ENCODE peak calls at places on chromosomes 12 and 14, in five cellular contexts. One of them, this sample, is unnamed.

GRCh38 chr14:44910826-44911225 is 50.9 kb downstream of the KLHL28 start:
- DNase-seq in heart left ventricle: no peak
- DNase-seq in H1: no peak
- DNase-seq in ovary: no peak
- DNase-seq in sigmoid colon: no peak
- DNase-seq in this sample: no peak

GRCh38 chr14:56603648-56604047 is 24.1 kb downstream of the TMEM260 start:
- DNase-seq in heart left ventricle: no peak
- DNase-seq in H1: no peak
- DNase-seq in ovary: no peak
- DNase-seq in sigmoid colon: no peak
- DNase-seq in this sample: no peak

GRCh38 chr14:100165825-100166520 is 6.5 kb upstream of the DEGS2 start:
- DNase-seq in heart left ventricle: no peak
- DNase-seq in H1: no peak
- DNase-seq in ovary: no peak
- DNase-seq in sigmoid colon: no peak
- DNase-seq in this sample: no peak

GRCh38 chr12:52186135-52186840 is 5.5 kb downstream of the KRT80 start:
- DNase-seq in heart left ventricle: no peak
- DNase-seq in H1: no peak
- DNase-seq in ovary: no peak
- DNase-seq in sigmoid colon: no peak
- DNase-seq in this sample: peak

GRCh38 chr14:68792830-68793733 is at the start of gene ZFP36L1:
- DNase-seq in heart left ventricle: peak
- DNase-seq in H1: peak
- DNase-seq in ovary: peak
- DNase-seq in sigmoid colon: peak
- DNase-seq in this sample: peak

GRCh38 chr12:94621662-94622359 is 28.5 kb downstream of the TMCC3 start:
- DNase-seq in heart left ventricle: no peak
- DNase-seq in H1: no peak
- DNase-seq in ovary: no peak
- DNase-seq in sigmoid colon: no peak
- DNase-seq in this sample: no peak

GRCh38 chr14:50040401-50040775 is 76.0 kb downstream of the VCPKMT start:
- DNase-seq in heart left ventricle: no peak
- DNase-seq in H1: no peak
- DNase-seq in ovary: no peak
- DNase-seq in sigmoid colon: no peak
- DNase-seq in this sample: peak

GRCh38 chr14:75497191-75497590 is 25.1 kb upstream of the BATF start:
- DNase-seq in heart left ventricle: no peak
- DNase-seq in H1: no peak
- DNase-seq in ovary: no peak
- DNase-seq in sigmoid colon: no peak
- DNase-seq in this sample: peak

GRCh38 chr12:69898236-69898635 is 73.2 kb downstream of the MYRFL start:
- DNase-seq in heart left ventricle: no peak
- DNase-seq in H1: no peak
- DNase-seq in ovary: no peak
- DNase-seq in sigmoid colon: no peak
- DNase-seq in this sample: no peak

GRCh38 chr12:93757792-93758694 is 80.9 kb downstream of the CRADD start:
- DNase-seq in heart left ventricle: no peak
- DNase-seq in H1: no peak
- DNase-seq in ovary: no peak
- DNase-seq in sigmoid colon: no peak
- DNase-seq in this sample: no peak

GRCh38 chr12:52054838-52055741 is 3.8 kb downstream of the NR4A1 start:
- DNase-seq in heart left ventricle: peak
- DNase-seq in H1: no peak
- DNase-seq in ovary: peak
- DNase-seq in sigmoid colon: peak
- DNase-seq in this sample: no peak

GRCh38 chr12:57759360-57759980 is 4.6 kb downstream of the MARCHF9 start:
- DNase-seq in heart left ventricle: no peak
- DNase-seq in H1: no peak
- DNase-seq in ovary: no peak
- DNase-seq in sigmoid colon: no peak
- DNase-seq in this sample: peak

GRCh38 chr12:85573635-85574214 is 262.5 kb downstream of the RASSF9 start:
- DNase-seq in heart left ventricle: no peak
- DNase-seq in H1: no peak
- DNase-seq in ovary: no peak
- DNase-seq in sigmoid colon: no peak
- DNase-seq in this sample: no peak

GRCh38 chr14:35506927-35507326 is 27.0 kb upstream of the INSM2 start:
- DNase-seq in heart left ventricle: no peak
- DNase-seq in H1: no peak
- DNase-seq in ovary: no peak
- DNase-seq in sigmoid colon: no peak
- DNase-seq in this sample: no peak

GRCh38 chr12:120712654-120713053 is 2.4 kb downstream of the UNC119B start:
- DNase-seq in heart left ventricle: no peak
- DNase-seq in H1: no peak
- DNase-seq in ovary: no peak
- DNase-seq in sigmoid colon: no peak
- DNase-seq in this sample: no peak

GRCh38 chr12:41288188-41288811 is 100.2 kb downstream of the PDZRN4 start:
- DNase-seq in heart left ventricle: no peak
- DNase-seq in H1: no peak
- DNase-seq in ovary: no peak
- DNase-seq in sigmoid colon: no peak
- DNase-seq in this sample: no peak

GRCh38 chr12:101738920-101739665 is at the start of gene SYCP3:
- DNase-seq in heart left ventricle: no peak
- DNase-seq in H1: no peak
- DNase-seq in ovary: no peak
- DNase-seq in sigmoid colon: no peak
- DNase-seq in this sample: no peak

GRCh38 chr14:39097159-39097558 is 5.9 kb downstream of the SEC23A start:
- DNase-seq in heart left ventricle: no peak
- DNase-seq in H1: no peak
- DNase-seq in ovary: no peak
- DNase-seq in sigmoid colon: no peak
- DNase-seq in this sample: peak

GRCh38 chr12:120252071-120252906 is 13.2 kb downstream of the PXN start:
- DNase-seq in heart left ventricle: no peak
- DNase-seq in H1: no peak
- DNase-seq in ovary: no peak
- DNase-seq in sigmoid colon: no peak
- DNase-seq in this sample: peak

GRCh38 chr14:55277972-55278740 is 6.9 kb downstream of the FBXO34 start:
- DNase-seq in heart left ventricle: no peak
- DNase-seq in H1: no peak
- DNase-seq in ovary: no peak
- DNase-seq in sigmoid colon: no peak
- DNase-seq in this sample: peak

GRCh38 chr14:25231006-25231405 is 181.1 kb upstream of the STXBP6 start:
- DNase-seq in heart left ventricle: no peak
- DNase-seq in H1: no peak
- DNase-seq in ovary: no peak
- DNase-seq in sigmoid colon: no peak
- DNase-seq in this sample: no peak

GRCh38 chr12:6852651-6853354 is 853 bp downstream of the USP5 start:
- DNase-seq in heart left ventricle: no peak
- DNase-seq in H1: no peak
- DNase-seq in ovary: peak
- DNase-seq in sigmoid colon: peak
- DNase-seq in this sample: peak

GRCh38 chr14:39426605-39427004 is 5.6 kb downstream of the FBXO33 start:
- DNase-seq in heart left ventricle: no peak
- DNase-seq in H1: no peak
- DNase-seq in ovary: no peak
- DNase-seq in sigmoid colon: no peak
- DNase-seq in this sample: peak

GRCh38 chr14:92754956-92755355 is 6.5 kb upstream of the LGMN start:
- DNase-seq in heart left ventricle: no peak
- DNase-seq in H1: no peak
- DNase-seq in ovary: no peak
- DNase-seq in sigmoid colon: no peak
- DNase-seq in this sample: no peak

GRCh38 chr12:4648099-4648498 is 752 bp downstream of the AKAP3 start:
- DNase-seq in heart left ventricle: no peak
- DNase-seq in H1: no peak
- DNase-seq in ovary: no peak
- DNase-seq in sigmoid colon: no peak
- DNase-seq in this sample: peak

GRCh38 chr12:64269161-64269560 is 47.1 kb upstream of the KICS2 start:
- DNase-seq in heart left ventricle: no peak
- DNase-seq in H1: no peak
- DNase-seq in ovary: no peak
- DNase-seq in sigmoid colon: no peak
- DNase-seq in this sample: no peak

GRCh38 chr14:96631030-96631429 is 128.8 kb downstream of the PAPOLA start:
- DNase-seq in heart left ventricle: no peak
- DNase-seq in H1: no peak
- DNase-seq in ovary: no peak
- DNase-seq in sigmoid colon: no peak
- DNase-seq in this sample: no peak

GRCh38 chr14:88831285-88831684 is 6.8 kb downstream of the TTC8 start:
- DNase-seq in heart left ventricle: no peak
- DNase-seq in H1: no peak
- DNase-seq in ovary: no peak
- DNase-seq in sigmoid colon: no peak
- DNase-seq in this sample: no peak

GRCh38 chr12:52055781-52056711 is 4.8 kb downstream of the NR4A1 start:
- DNase-seq in heart left ventricle: peak
- DNase-seq in H1: no peak
- DNase-seq in ovary: peak
- DNase-seq in sigmoid colon: peak
- DNase-seq in this sample: no peak

GRCh38 chr12:12987421-12987820 is 12.6 kb downstream of the HEBP1 start:
- DNase-seq in heart left ventricle: no peak
- DNase-seq in H1: no peak
- DNase-seq in ovary: no peak
- DNase-seq in sigmoid colon: no peak
- DNase-seq in this sample: no peak

GRCh38 chr12:12986775-12987332 is 13.2 kb downstream of the HEBP1 start:
- DNase-seq in heart left ventricle: no peak
- DNase-seq in H1: no peak
- DNase-seq in ovary: no peak
- DNase-seq in sigmoid colon: no peak
- DNase-seq in this sample: no peak

GRCh38 chr12:12985817-12986408 is 14.2 kb downstream of the HEBP1 start:
- DNase-seq in heart left ventricle: no peak
- DNase-seq in H1: no peak
- DNase-seq in ovary: no peak
- DNase-seq in sigmoid colon: no peak
- DNase-seq in this sample: peak

GRCh38 chr12:12983420-12984035 is 16.5 kb downstream of the HEBP1 start:
- DNase-seq in heart left ventricle: no peak
- DNase-seq in H1: no peak
- DNase-seq in ovary: no peak
- DNase-seq in sigmoid colon: no peak
- DNase-seq in this sample: peak

GRCh38 chr12:12984119-12984518 is 15.9 kb downstream of the HEBP1 start:
- DNase-seq in heart left ventricle: no peak
- DNase-seq in H1: no peak
- DNase-seq in ovary: no peak
- DNase-seq in sigmoid colon: no peak
- DNase-seq in this sample: no peak
- H3K4me3 ChIP-seq in heart left ventricle: no peak
- H3K4me3 ChIP-seq in H1: no peak
- H3K4me3 ChIP-seq in ovary: no peak
- H3K4me3 ChIP-seq in sigmoid colon: no peak
- H3K4me3 ChIP-seq in this sample: no peak

DNA sequence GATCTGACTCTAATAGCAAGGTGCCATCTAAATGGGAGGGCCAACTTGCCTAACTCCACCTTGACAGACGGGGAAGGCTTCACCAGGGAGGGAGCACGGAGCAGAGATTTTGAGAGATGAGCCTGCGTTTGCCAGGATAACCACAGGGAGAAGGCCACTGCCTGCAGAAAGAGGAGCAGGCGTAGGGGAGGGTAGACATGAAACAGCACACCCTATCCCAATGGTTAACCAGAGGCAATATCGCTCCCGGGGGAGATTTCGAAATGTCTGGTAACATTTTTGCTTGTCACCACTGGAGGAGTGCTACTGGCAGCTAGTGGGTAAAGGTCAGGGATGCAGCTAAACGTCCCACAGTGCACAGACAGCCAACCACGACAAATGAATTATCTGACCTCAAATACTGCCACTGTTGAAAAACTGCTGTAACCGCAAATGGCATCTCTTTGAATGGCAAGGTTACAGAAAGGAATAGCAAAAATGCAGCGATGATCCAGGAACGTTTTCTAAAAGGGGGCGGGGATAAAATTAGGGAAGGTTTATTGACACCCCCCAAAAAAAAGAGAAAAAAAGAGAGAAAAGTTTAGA is 126.0 kb upstream of the ATF7IP start:
- DNase-seq in heart left ventricle: peak
- DNase-seq in H1: no peak
- DNase-seq in ovary: no peak
- DNase-seq in sigmoid colon: no peak
- DNase-seq in this sample: peak
- TF ChIP-seq POLR2A in heart left ventricle: no peak
- TF ChIP-seq POLR2A in H1: peak
- TF ChIP-seq POLR2A in ovary: no peak
- TF ChIP-seq POLR2A in sigmoid colon: no peak
- TF ChIP-seq POLR2A in this sample: no peak

DNA sequence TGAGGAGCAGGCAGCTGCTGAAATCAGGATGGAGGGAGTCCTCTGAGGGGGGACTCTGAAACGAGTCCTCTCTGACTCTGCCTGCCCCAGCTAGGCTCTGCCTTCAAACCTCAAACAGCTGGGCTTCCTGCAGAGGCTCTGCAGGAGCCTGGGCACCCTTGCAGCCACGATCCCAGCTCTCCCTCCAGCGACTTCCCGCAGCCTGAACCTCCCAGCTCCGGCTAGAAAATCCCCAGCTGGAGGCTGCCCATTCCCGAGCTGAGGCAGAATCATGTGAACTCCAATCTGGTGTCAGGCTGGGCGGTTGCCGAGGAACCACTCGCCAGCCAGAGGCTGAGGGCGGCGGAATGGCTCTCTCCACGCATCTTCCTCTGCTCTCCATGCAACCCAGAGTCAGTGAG is at the start of gene GPR68:
- DNase-seq in heart left ventricle: peak
- DNase-seq in H1: no peak
- DNase-seq in ovary: no peak
- DNase-seq in sigmoid colon: peak
- DNase-seq in this sample: peak
- H3K4me3 ChIP-seq in heart left ventricle: peak
- H3K4me3 ChIP-seq in H1: no peak
- H3K4me3 ChIP-seq in ovary: no peak
- H3K4me3 ChIP-seq in sigmoid colon: no peak
- H3K4me3 ChIP-seq in this sample: peak

GRCh38 chr14:105300542-105301102 is at the start of gene BRF1:
- DNase-seq in heart left ventricle: peak
- DNase-seq in H1: peak
- DNase-seq in ovary: peak
- DNase-seq in sigmoid colon: peak
- DNase-seq in this sample: peak
- TF ChIP-seq POLR2A in heart left ventricle: peak
- TF ChIP-seq POLR2A in H1: peak
- TF ChIP-seq POLR2A in ovary: no peak
- TF ChIP-seq POLR2A in sigmoid colon: no peak
- TF ChIP-seq POLR2A in this sample: peak

GRCh38 chr12:16349132-16349463 is 1.7 kb downstream of the MGST1 start:
- DNase-seq in heart left ventricle: peak
- DNase-seq in H1: no peak
- DNase-seq in ovary: no peak
- DNase-seq in sigmoid colon: peak
- DNase-seq in this sample: peak
- H3K4me3 ChIP-seq in heart left ventricle: peak
- H3K4me3 ChIP-seq in H1: peak
- H3K4me3 ChIP-seq in ovary: no peak
- H3K4me3 ChIP-seq in sigmoid colon: peak
- H3K4me3 ChIP-seq in this sample: peak

This sample was measured in NB4.